ENCODE peak calls at places on chromosomes 1 and 21, in nine cellular contexts. One of them, this sample, is unnamed.

GRCh38 chr1:213993929-213994328 is 6.2 kb downstream of the PROX1 start:
- DNase-seq in fibroblast of lung: no peak
- DNase-seq in DND-41: no peak
- DNase-seq in trophoblast cell: no peak
- DNase-seq in endothelial cell of umbilical vein: no peak
- DNase-seq in neuronal stem cell: no peak
- DNase-seq in cardiac muscle cell: no peak
- DNase-seq in CD8-positive, alpha-beta memory T cell: no peak
- DNase-seq in heart right ventricle: no peak
- DNase-seq in this sample: no peak

GRCh38 chr1:231558711-231559205 is 30.3 kb downstream of the TSNAX start:
- DNase-seq in endothelial cell of umbilical vein: peak; percentile 37
- DNase-seq in fibroblast of lung: peak; percentile 2
- DNase-seq in DND-41: no peak
- DNase-seq in heart right ventricle: no peak
- DNase-seq in cardiac muscle cell: no peak
- DNase-seq in neuronal stem cell: no peak
- DNase-seq in CD8-positive, alpha-beta memory T cell: no peak
- DNase-seq in trophoblast cell: no peak
- DNase-seq in this sample: no peak

GRCh38 chr1:119266386-119266785 is 102.2 kb upstream of the HAO2 start:
- DNase-seq in neuronal stem cell: no peak
- DNase-seq in DND-41: no peak
- DNase-seq in cardiac muscle cell: no peak
- DNase-seq in heart right ventricle: no peak
- DNase-seq in trophoblast cell: no peak
- DNase-seq in fibroblast of lung: no peak
- DNase-seq in CD8-positive, alpha-beta memory T cell: no peak
- DNase-seq in endothelial cell of umbilical vein: no peak
- DNase-seq in this sample: no peak

GRCh38 chr1:110453829-110454228 is 2.9 kb downstream of the PROK1 start:
- DNase-seq in neuronal stem cell: no peak
- DNase-seq in DND-41: no peak
- DNase-seq in fibroblast of lung: no peak
- DNase-seq in cardiac muscle cell: no peak
- DNase-seq in CD8-positive, alpha-beta memory T cell: no peak
- DNase-seq in heart right ventricle: no peak
- DNase-seq in trophoblast cell: no peak
- DNase-seq in endothelial cell of umbilical vein: no peak
- DNase-seq in this sample: no peak

GRCh38 chr1:222909586-222909985 is 94.7 kb downstream of the DISP1 start:
- DNase-seq in neuronal stem cell: no peak
- DNase-seq in trophoblast cell: no peak
- DNase-seq in endothelial cell of umbilical vein: no peak
- DNase-seq in fibroblast of lung: peak; percentile 77
- DNase-seq in heart right ventricle: peak; percentile 21
- DNase-seq in cardiac muscle cell: peak; percentile 80
- DNase-seq in DND-41: no peak
- DNase-seq in CD8-positive, alpha-beta memory T cell: no peak
- DNase-seq in this sample: no peak

GRCh38 chr1:245765241-245766000 is 610.6 kb downstream of the KIF26B start:
- DNase-seq in trophoblast cell: no peak
- DNase-seq in endothelial cell of umbilical vein: peak; percentile 26
- DNase-seq in neuronal stem cell: no peak
- DNase-seq in fibroblast of lung: peak; percentile 88
- DNase-seq in CD8-positive, alpha-beta memory T cell: no peak
- DNase-seq in heart right ventricle: no peak
- DNase-seq in DND-41: no peak
- DNase-seq in cardiac muscle cell: peak; percentile 61
- DNase-seq in this sample: no peak

GRCh38 chr1:7491089-7491817 is 279.8 kb upstream of the VAMP3 start:
- DNase-seq in endothelial cell of umbilical vein: peak; percentile 52
- DNase-seq in neuronal stem cell: no peak
- DNase-seq in fibroblast of lung: peak; percentile 85
- DNase-seq in cardiac muscle cell: peak; percentile 63
- DNase-seq in trophoblast cell: peak; percentile 16
- DNase-seq in CD8-positive, alpha-beta memory T cell: no peak
- DNase-seq in heart right ventricle: peak; percentile 40
- DNase-seq in DND-41: no peak
- DNase-seq in this sample: no peak

GRCh38 chr21:18493420-18493819 is 89.8 kb upstream of the TMPRSS15 start:
- DNase-seq in CD8-positive, alpha-beta memory T cell: no peak
- DNase-seq in neuronal stem cell: no peak
- DNase-seq in cardiac muscle cell: no peak
- DNase-seq in trophoblast cell: peak; percentile 27
- DNase-seq in endothelial cell of umbilical vein: peak; percentile 54
- DNase-seq in heart right ventricle: no peak
- DNase-seq in DND-41: no peak
- DNase-seq in fibroblast of lung: peak; percentile 89
- DNase-seq in this sample: no peak

DNA sequence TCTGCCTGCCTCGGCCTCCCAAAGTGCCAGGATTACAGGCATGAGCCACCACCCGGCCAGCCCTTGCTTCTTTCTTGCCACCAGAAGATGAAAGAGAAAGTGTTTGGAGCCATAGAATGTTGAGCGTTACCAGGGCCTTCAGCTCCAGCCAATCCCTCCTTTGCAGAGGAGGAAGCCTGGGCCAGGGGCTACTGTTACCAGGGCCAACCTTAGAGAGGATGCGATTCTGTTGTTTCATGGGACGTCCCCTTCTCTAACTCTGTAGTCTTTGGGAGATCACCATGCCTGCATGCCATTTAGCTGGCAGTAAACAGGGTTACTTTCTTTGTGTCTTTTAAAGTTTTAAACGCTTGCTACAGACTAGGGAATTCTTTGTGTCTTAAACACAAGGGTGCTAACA is 45.8 kb downstream of the CLDN14 start:
- DNase-seq in fibroblast of lung: no peak
- DNase-seq in neuronal stem cell: no peak
- DNase-seq in DND-41: no peak
- DNase-seq in endothelial cell of umbilical vein: no peak
- DNase-seq in trophoblast cell: no peak
- DNase-seq in heart right ventricle: no peak
- DNase-seq in CD8-positive, alpha-beta memory T cell: no peak
- DNase-seq in cardiac muscle cell: no peak
- DNase-seq in this sample: no peak
- H3K27ac ChIP-seq in fibroblast of lung: no peak overlapping the region
- H3K27ac ChIP-seq in neuronal stem cell: no peak overlapping the region
- H3K27ac ChIP-seq in DND-41: no peak overlapping the region
- H3K27ac ChIP-seq in endothelial cell of umbilical vein: peak overlapping the region; percentile 15
- H3K27ac ChIP-seq in trophoblast cell: no peak overlapping the region
- H3K27ac ChIP-seq in heart right ventricle: no peak overlapping the region
- H3K27ac ChIP-seq in CD8-positive, alpha-beta memory T cell: no peak overlapping the region
- H3K27ac ChIP-seq in cardiac muscle cell: peak overlapping the region; percentile 61
- H3K27ac ChIP-seq in this sample: no peak overlapping the region

GRCh38 chr21:37460196-37460595 is 93.6 kb downstream of the DYRK1A start:
- DNase-seq in endothelial cell of umbilical vein: no peak
- DNase-seq in heart right ventricle: no peak
- DNase-seq in cardiac muscle cell: no peak
- DNase-seq in fibroblast of lung: no peak
- DNase-seq in neuronal stem cell: peak; percentile 41
- DNase-seq in CD8-positive, alpha-beta memory T cell: no peak
- DNase-seq in trophoblast cell: peak; percentile 26
- DNase-seq in DND-41: no peak
- DNase-seq in this sample: no peak

GRCh38 chr21:37459575-37459974 is 93.0 kb downstream of the DYRK1A start:
- DNase-seq in cardiac muscle cell: peak; percentile 26
- DNase-seq in fibroblast of lung: peak; percentile 63
- DNase-seq in DND-41: no peak
- DNase-seq in trophoblast cell: peak; percentile 23
- DNase-seq in heart right ventricle: no peak
- DNase-seq in CD8-positive, alpha-beta memory T cell: no peak
- DNase-seq in endothelial cell of umbilical vein: no peak
- DNase-seq in neuronal stem cell: no peak
- DNase-seq in this sample: no peak

GRCh38 chr21:37463083-37463780 is 96.7 kb downstream of the DYRK1A start:
- DNase-seq in fibroblast of lung: peak; percentile 78
- DNase-seq in heart right ventricle: no peak
- DNase-seq in DND-41: peak; percentile 24
- DNase-seq in cardiac muscle cell: peak; percentile 73
- DNase-seq in neuronal stem cell: no peak
- DNase-seq in endothelial cell of umbilical vein: peak; percentile 71
- DNase-seq in CD8-positive, alpha-beta memory T cell: no peak
- DNase-seq in trophoblast cell: peak; percentile 43
- DNase-seq in this sample: peak; percentile 47

GRCh38 chr21:37461494-37461893 is 94.9 kb downstream of the DYRK1A start:
- DNase-seq in neuronal stem cell: no peak
- DNase-seq in heart right ventricle: no peak
- DNase-seq in DND-41: no peak
- DNase-seq in CD8-positive, alpha-beta memory T cell: no peak
- DNase-seq in trophoblast cell: no peak
- DNase-seq in fibroblast of lung: no peak
- DNase-seq in endothelial cell of umbilical vein: no peak
- DNase-seq in cardiac muscle cell: peak; percentile 25
- DNase-seq in this sample: peak; percentile 55

GRCh38 chr21:37462087-37462861 is 95.7 kb downstream of the DYRK1A start:
- DNase-seq in CD8-positive, alpha-beta memory T cell: no peak
- DNase-seq in endothelial cell of umbilical vein: no peak
- DNase-seq in trophoblast cell: no peak
- DNase-seq in neuronal stem cell: no peak
- DNase-seq in fibroblast of lung: no peak
- DNase-seq in DND-41: no peak
- DNase-seq in heart right ventricle: no peak
- DNase-seq in cardiac muscle cell: no peak
- DNase-seq in this sample: no peak
- H3K4me1 ChIP-seq in CD8-positive, alpha-beta memory T cell: peaks cover 53% of the 10 kb centered on the region
- H3K4me1 ChIP-seq in endothelial cell of umbilical vein: peaks cover 10% of the 10 kb centered on the region
- H3K4me1 ChIP-seq in trophoblast cell: peaks cover 12% of the 10 kb centered on the region
- H3K4me1 ChIP-seq in neuronal stem cell: peaks cover 13% of the 10 kb centered on the region
- H3K4me1 ChIP-seq in fibroblast of lung: peaks cover 11% of the 10 kb centered on the region
- H3K4me1 ChIP-seq in DND-41: peaks cover 4% of the 10 kb centered on the region
- H3K4me1 ChIP-seq in heart right ventricle: peaks cover 78% of the 10 kb centered on the region
- H3K4me1 ChIP-seq in cardiac muscle cell: peaks cover 54% of the 10 kb centered on the region
- H3K4me1 ChIP-seq in this sample: peaks cover 74% of the 10 kb centered on the region

DNA sequence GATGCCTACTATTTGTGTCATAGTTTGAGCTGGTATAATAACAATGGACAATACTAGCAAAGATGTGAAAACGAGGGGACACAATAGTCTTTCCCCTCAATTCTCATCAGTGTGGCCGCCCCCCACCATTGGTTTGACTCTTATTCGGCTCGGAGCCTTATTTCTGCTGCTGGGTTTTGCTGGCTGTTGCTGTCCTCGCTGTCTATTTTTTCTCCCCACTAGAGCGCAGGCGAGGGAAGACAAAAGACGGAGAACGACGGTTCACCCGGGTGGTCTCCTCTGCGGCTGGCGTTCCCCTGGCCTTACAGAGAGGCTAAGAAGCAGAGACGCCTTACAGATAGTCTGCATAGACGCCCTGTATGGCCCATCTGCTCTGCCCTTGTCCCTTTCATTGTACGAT is 19.4 kb downstream of the CLIC6 start:
- DNase-seq in trophoblast cell: peak; percentile 58
- DNase-seq in CD8-positive, alpha-beta memory T cell: no peak
- DNase-seq in neuronal stem cell: no peak
- DNase-seq in heart right ventricle: peak; percentile 38
- DNase-seq in endothelial cell of umbilical vein: no peak
- DNase-seq in DND-41: no peak
- DNase-seq in fibroblast of lung: no peak
- DNase-seq in cardiac muscle cell: peak; percentile 51
- DNase-seq in this sample: no peak
- H3K27ac ChIP-seq in trophoblast cell: no peak overlapping the region
- H3K27ac ChIP-seq in CD8-positive, alpha-beta memory T cell: no peak overlapping the region
- H3K27ac ChIP-seq in neuronal stem cell: no peak overlapping the region
- H3K27ac ChIP-seq in heart right ventricle: no peak overlapping the region
- H3K27ac ChIP-seq in endothelial cell of umbilical vein: no peak overlapping the region
- H3K27ac ChIP-seq in DND-41: no peak overlapping the region
- H3K27ac ChIP-seq in fibroblast of lung: no peak overlapping the region
- H3K27ac ChIP-seq in cardiac muscle cell: no peak overlapping the region
- H3K27ac ChIP-seq in this sample: no peak overlapping the region

GRCh38 chr1:42146127-42146915 is 6.9 kb upstream of the GUCA2B start:
- DNase-seq in DND-41: no peak
- DNase-seq in neuronal stem cell: no peak
- DNase-seq in endothelial cell of umbilical vein: no peak
- DNase-seq in trophoblast cell: no peak
- DNase-seq in CD8-positive, alpha-beta memory T cell: no peak
- DNase-seq in fibroblast of lung: peak; percentile 8
- DNase-seq in cardiac muscle cell: no peak
- DNase-seq in heart right ventricle: no peak
- DNase-seq in this sample: no peak

GRCh38 chr1:42148166-42148565 is 5.0 kb upstream of the GUCA2B start:
- DNase-seq in heart right ventricle: no peak
- DNase-seq in fibroblast of lung: no peak
- DNase-seq in DND-41: no peak
- DNase-seq in endothelial cell of umbilical vein: no peak
- DNase-seq in CD8-positive, alpha-beta memory T cell: no peak
- DNase-seq in trophoblast cell: peak; percentile 93
- DNase-seq in cardiac muscle cell: no peak
- DNase-seq in neuronal stem cell: no peak
- DNase-seq in this sample: no peak

GRCh38 chr1:42145726-42146125 is 7.5 kb upstream of the GUCA2B start:
- DNase-seq in CD8-positive, alpha-beta memory T cell: no peak
- DNase-seq in heart right ventricle: no peak
- DNase-seq in DND-41: no peak
- DNase-seq in neuronal stem cell: no peak
- DNase-seq in endothelial cell of umbilical vein: no peak
- DNase-seq in trophoblast cell: no peak
- DNase-seq in cardiac muscle cell: no peak
- DNase-seq in fibroblast of lung: no peak
- DNase-seq in this sample: no peak

GRCh38 chr1:42145190-42145716 is 8.0 kb upstream of the GUCA2B start:
- DNase-seq in cardiac muscle cell: no peak
- DNase-seq in trophoblast cell: no peak
- DNase-seq in CD8-positive, alpha-beta memory T cell: no peak
- DNase-seq in fibroblast of lung: no peak
- DNase-seq in heart right ventricle: no peak
- DNase-seq in neuronal stem cell: no peak
- DNase-seq in DND-41: no peak
- DNase-seq in endothelial cell of umbilical vein: no peak
- DNase-seq in this sample: no peak

DNA sequence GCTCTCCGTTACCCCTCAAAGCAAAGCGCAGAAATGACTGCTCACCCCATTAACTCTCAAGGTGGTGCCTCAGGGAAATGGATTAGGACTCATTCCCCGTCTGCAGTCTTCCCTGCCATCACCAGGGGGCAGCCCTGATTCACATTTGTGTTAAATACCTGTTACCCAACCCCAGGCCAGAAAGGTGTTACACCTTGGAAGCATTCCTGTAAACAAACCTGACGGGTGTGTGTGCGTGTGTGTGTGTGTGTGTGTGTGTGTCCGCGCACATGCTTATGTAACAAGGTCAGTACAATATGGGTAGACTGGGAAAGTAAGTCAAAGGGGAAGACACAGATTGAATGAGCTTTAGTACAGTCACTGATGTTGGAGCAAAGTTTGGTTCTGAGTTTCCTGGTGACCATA is 6.3 kb upstream of the GUCA2B start:
- DNase-seq in heart right ventricle: peak; percentile 68
- DNase-seq in neuronal stem cell: peak; percentile 64
- DNase-seq in CD8-positive, alpha-beta memory T cell: peak; percentile 45
- DNase-seq in endothelial cell of umbilical vein: peak; percentile 49
- DNase-seq in trophoblast cell: peak; percentile 99
- DNase-seq in cardiac muscle cell: peak; percentile 66
- DNase-seq in fibroblast of lung: peak; percentile 36
- DNase-seq in DND-41: peak; percentile 68
- DNase-seq in this sample: peak; percentile 59
- H3K4me1 ChIP-seq in heart right ventricle: no peaks in the 10 kb centered on the region
- H3K4me1 ChIP-seq in neuronal stem cell: peaks cover 2% of the 10 kb centered on the region
- H3K4me1 ChIP-seq in CD8-positive, alpha-beta memory T cell: no peaks in the 10 kb centered on the region
- H3K4me1 ChIP-seq in endothelial cell of umbilical vein: no peaks in the 10 kb centered on the region
- H3K4me1 ChIP-seq in trophoblast cell: peaks cover 2% of the 10 kb centered on the region
- H3K4me1 ChIP-seq in cardiac muscle cell: no peaks in the 10 kb centered on the region
- H3K4me1 ChIP-seq in fibroblast of lung: no peaks in the 10 kb centered on the region
- H3K4me1 ChIP-seq in DND-41: peaks cover 18% of the 10 kb centered on the region
- H3K4me1 ChIP-seq in this sample: no peaks in the 10 kb centered on the region

GRCh38 chr1:67555487-67556296 is 125.5 kb upstream of the SERBP1 start:
- DNase-seq in endothelial cell of umbilical vein: no peak
- DNase-seq in heart right ventricle: no peak
- DNase-seq in CD8-positive, alpha-beta memory T cell: no peak
- DNase-seq in fibroblast of lung: no peak
- DNase-seq in DND-41: no peak
- DNase-seq in cardiac muscle cell: no peak
- DNase-seq in trophoblast cell: peak; percentile 90
- DNase-seq in neuronal stem cell: no peak
- DNase-seq in this sample: no peak
- H3K27ac ChIP-seq in endothelial cell of umbilical vein: no peak overlapping the region
- H3K27ac ChIP-seq in heart right ventricle: no peak overlapping the region
- H3K27ac ChIP-seq in CD8-positive, alpha-beta memory T cell: no peak overlapping the region
- H3K27ac ChIP-seq in fibroblast of lung: no peak overlapping the region
- H3K27ac ChIP-seq in DND-41: no peak overlapping the region
- H3K27ac ChIP-seq in cardiac muscle cell: no peak overlapping the region
- H3K27ac ChIP-seq in trophoblast cell: no peak overlapping the region
- H3K27ac ChIP-seq in neuronal stem cell: no peak overlapping the region
- H3K27ac ChIP-seq in this sample: no peak overlapping the region